ENCODE peak calls at places on chromosome X, in six cellular contexts. One of them, this sample, is unnamed.

GRCh38 chrX:54076903-54077302 is 32.6 kb upstream of the PHF8 start:
- DNase-seq in endothelial cell of umbilical vein: no peak
- DNase-seq in left lung: no peak
- DNase-seq in cardiac fibroblast: peak
- DNase-seq in neural progenitor cell: no peak
- DNase-seq in glutamatergic neuron: no peak
- DNase-seq in this sample: no peak

GRCh38 chrX:86148024-86148511 is at the start of gene DACH2:
- DNase-seq in endothelial cell of umbilical vein: peak
- DNase-seq in neural progenitor cell: peak
- DNase-seq in glutamatergic neuron: peak
- DNase-seq in cardiac fibroblast: peak
- DNase-seq in left lung: peak
- DNase-seq in this sample: peak

GRCh38 chrX:24110049-24110448 is 39.5 kb upstream of the ZFX start:
- DNase-seq in cardiac fibroblast: no peak
- DNase-seq in neural progenitor cell: no peak
- DNase-seq in glutamatergic neuron: no peak
- DNase-seq in left lung: no peak
- DNase-seq in endothelial cell of umbilical vein: no peak
- DNase-seq in this sample: no peak

GRCh38 chrX:40573763-40574162 is 7.0 kb upstream of the ATP6AP2 start:
- DNase-seq in left lung: no peak
- DNase-seq in neural progenitor cell: no peak
- DNase-seq in endothelial cell of umbilical vein: peak
- DNase-seq in glutamatergic neuron: peak
- DNase-seq in cardiac fibroblast: peak
- DNase-seq in this sample: peak

GRCh38 chrX:153984351-153985178 is 12.0 kb downstream of the TMEM187 start:
- DNase-seq in neural progenitor cell: no peak
- DNase-seq in left lung: no peak
- DNase-seq in glutamatergic neuron: no peak
- DNase-seq in endothelial cell of umbilical vein: no peak
- DNase-seq in cardiac fibroblast: no peak
- DNase-seq in this sample: no peak

GRCh38 chrX:50852524-50852923 is 38.5 kb upstream of the SHROOM4 start:
- DNase-seq in left lung: no peak
- DNase-seq in cardiac fibroblast: no peak
- DNase-seq in neural progenitor cell: no peak
- DNase-seq in endothelial cell of umbilical vein: no peak
- DNase-seq in glutamatergic neuron: no peak
- DNase-seq in this sample: no peak

GRCh38 chrX:33272986-33273385 is 61.6 kb upstream of the DMD start:
- DNase-seq in neural progenitor cell: no peak
- DNase-seq in endothelial cell of umbilical vein: no peak
- DNase-seq in left lung: no peak
- DNase-seq in cardiac fibroblast: no peak
- DNase-seq in glutamatergic neuron: no peak
- DNase-seq in this sample: no peak

GRCh38 chrX:18461431-18461830 is 36.0 kb downstream of the CDKL5 start:
- DNase-seq in endothelial cell of umbilical vein: peak
- DNase-seq in glutamatergic neuron: no peak
- DNase-seq in cardiac fibroblast: no peak
- DNase-seq in neural progenitor cell: no peak
- DNase-seq in left lung: no peak
- DNase-seq in this sample: no peak

GRCh38 chrX:102720237-102721168 is at the start of gene GPRASP3:
- DNase-seq in cardiac fibroblast: peak
- DNase-seq in endothelial cell of umbilical vein: peak
- DNase-seq in neural progenitor cell: peak
- DNase-seq in glutamatergic neuron: peak
- DNase-seq in left lung: peak
- DNase-seq in this sample: no peak

GRCh38 chrX:85111347-85111746 is 107.7 kb downstream of the APOOL start:
- DNase-seq in neural progenitor cell: no peak
- DNase-seq in endothelial cell of umbilical vein: peak
- DNase-seq in cardiac fibroblast: peak
- DNase-seq in left lung: no peak
- DNase-seq in glutamatergic neuron: no peak
- DNase-seq in this sample: no peak

GRCh38 chrX:44705817-44706551 is 137.8 kb upstream of the DUSP21 start:
- DNase-seq in glutamatergic neuron: no peak
- DNase-seq in neural progenitor cell: no peak
- DNase-seq in cardiac fibroblast: no peak
- DNase-seq in left lung: no peak
- DNase-seq in endothelial cell of umbilical vein: no peak
- DNase-seq in this sample: no peak

GRCh38 chrX:40006025-40007017 is 91.4 kb downstream of the BCOR start:
- DNase-seq in cardiac fibroblast: no peak
- DNase-seq in endothelial cell of umbilical vein: no peak
- DNase-seq in neural progenitor cell: peak
- DNase-seq in glutamatergic neuron: peak
- DNase-seq in left lung: peak
- DNase-seq in this sample: no peak

GRCh38 chrX:63511361-63511760 is 160.2 kb upstream of the SPIN4 start:
- DNase-seq in glutamatergic neuron: no peak
- DNase-seq in neural progenitor cell: no peak
- DNase-seq in endothelial cell of umbilical vein: no peak
- DNase-seq in left lung: no peak
- DNase-seq in cardiac fibroblast: no peak
- DNase-seq in this sample: no peak
- TF ChIP-seq CTCF in glutamatergic neuron: no peak
- TF ChIP-seq CTCF in neural progenitor cell: no peak
- TF ChIP-seq CTCF in endothelial cell of umbilical vein: no peak
- TF ChIP-seq CTCF in left lung: no peak
- TF ChIP-seq CTCF in cardiac fibroblast: no peak
- TF ChIP-seq CTCF in this sample: no peak

GRCh38 chrX:12685541-12685940 is 105.7 kb upstream of the PRPS2 start:
- DNase-seq in cardiac fibroblast: peak
- DNase-seq in glutamatergic neuron: no peak
- DNase-seq in left lung: no peak
- DNase-seq in neural progenitor cell: no peak
- DNase-seq in endothelial cell of umbilical vein: no peak
- DNase-seq in this sample: no peak
- TF ChIP-seq CTCF in cardiac fibroblast: no peak
- TF ChIP-seq CTCF in glutamatergic neuron: no peak
- TF ChIP-seq CTCF in left lung: no peak
- TF ChIP-seq CTCF in neural progenitor cell: no peak
- TF ChIP-seq CTCF in endothelial cell of umbilical vein: no peak
- TF ChIP-seq CTCF in this sample: no peak

GRCh38 chrX:41824551-41824950 is 98.8 kb downstream of the CASK start:
- DNase-seq in left lung: no peak
- DNase-seq in glutamatergic neuron: no peak
- DNase-seq in endothelial cell of umbilical vein: peak
- DNase-seq in neural progenitor cell: no peak
- DNase-seq in cardiac fibroblast: peak
- DNase-seq in this sample: no peak
- TF ChIP-seq CTCF in left lung: no peak
- TF ChIP-seq CTCF in glutamatergic neuron: no peak
- TF ChIP-seq CTCF in endothelial cell of umbilical vein: no peak
- TF ChIP-seq CTCF in neural progenitor cell: no peak
- TF ChIP-seq CTCF in cardiac fibroblast: no peak
- TF ChIP-seq CTCF in this sample: no peak

GRCh38 chrX:66008403-66008970 is 31.4 kb downstream of the VSIG4 start:
- DNase-seq in endothelial cell of umbilical vein: no peak
- DNase-seq in glutamatergic neuron: no peak
- DNase-seq in neural progenitor cell: no peak
- DNase-seq in left lung: no peak
- DNase-seq in cardiac fibroblast: no peak
- DNase-seq in this sample: no peak
- TF ChIP-seq CTCF in endothelial cell of umbilical vein: no peak
- TF ChIP-seq CTCF in glutamatergic neuron: no peak
- TF ChIP-seq CTCF in neural progenitor cell: no peak
- TF ChIP-seq CTCF in left lung: no peak
- TF ChIP-seq CTCF in cardiac fibroblast: no peak
- TF ChIP-seq CTCF in this sample: no peak

DNA sequence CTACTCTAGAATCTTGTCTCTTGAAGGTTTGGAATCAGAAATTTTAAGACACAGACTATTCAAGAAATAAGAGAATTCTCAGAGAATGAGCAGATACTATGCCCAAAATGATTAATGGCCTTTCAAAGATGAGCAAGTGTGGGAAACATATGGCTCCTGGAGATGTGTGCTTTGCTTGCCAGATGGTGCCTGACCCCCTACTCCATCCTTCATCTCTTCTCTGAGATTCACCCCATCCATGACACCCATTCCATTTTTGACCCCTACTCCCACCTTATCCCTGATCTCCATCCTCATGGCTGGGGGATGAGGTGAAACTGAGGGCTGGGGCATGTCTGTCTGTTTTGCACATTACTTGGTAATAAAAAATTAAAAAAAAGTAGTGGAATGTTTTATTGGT is 75.5 kb downstream of the GPC3 start:
- DNase-seq in glutamatergic neuron: no peak
- DNase-seq in endothelial cell of umbilical vein: no peak
- DNase-seq in cardiac fibroblast: no peak
- DNase-seq in neural progenitor cell: no peak
- DNase-seq in left lung: no peak
- DNase-seq in this sample: no peak
- TF ChIP-seq CTCF in glutamatergic neuron: no peak
- TF ChIP-seq CTCF in endothelial cell of umbilical vein: no peak
- TF ChIP-seq CTCF in cardiac fibroblast: no peak
- TF ChIP-seq CTCF in neural progenitor cell: no peak
- TF ChIP-seq CTCF in left lung: no peak
- TF ChIP-seq CTCF in this sample: no peak

GRCh38 chrX:30863969-30864368 is 25.1 kb downstream of the TAB3 start:
- DNase-seq in cardiac fibroblast: no peak
- DNase-seq in neural progenitor cell: no peak
- DNase-seq in glutamatergic neuron: peak
- DNase-seq in left lung: no peak
- DNase-seq in endothelial cell of umbilical vein: no peak
- DNase-seq in this sample: no peak

GRCh38 chrX:30870572-30870971 is 18.5 kb downstream of the TAB3 start:
- DNase-seq in left lung: no peak
- DNase-seq in endothelial cell of umbilical vein: no peak
- DNase-seq in cardiac fibroblast: no peak
- DNase-seq in glutamatergic neuron: no peak
- DNase-seq in neural progenitor cell: no peak
- DNase-seq in this sample: no peak

GRCh38 chrX:30865612-30866011 is 23.4 kb downstream of the TAB3 start:
- DNase-seq in endothelial cell of umbilical vein: no peak
- DNase-seq in cardiac fibroblast: no peak
- DNase-seq in neural progenitor cell: no peak
- DNase-seq in left lung: no peak
- DNase-seq in glutamatergic neuron: no peak
- DNase-seq in this sample: no peak

GRCh38 chrX:30864383-30864785 is 24.7 kb downstream of the TAB3 start:
- DNase-seq in left lung: no peak
- DNase-seq in cardiac fibroblast: no peak
- DNase-seq in neural progenitor cell: no peak
- DNase-seq in glutamatergic neuron: no peak
- DNase-seq in endothelial cell of umbilical vein: no peak
- DNase-seq in this sample: no peak

GRCh38 chrX:30865020-30865419 is 24.0 kb downstream of the TAB3 start:
- DNase-seq in endothelial cell of umbilical vein: no peak
- DNase-seq in glutamatergic neuron: no peak
- DNase-seq in neural progenitor cell: peak
- DNase-seq in cardiac fibroblast: peak
- DNase-seq in left lung: no peak
- DNase-seq in this sample: no peak
- TF ChIP-seq CTCF in endothelial cell of umbilical vein: no peak
- TF ChIP-seq CTCF in glutamatergic neuron: no peak
- TF ChIP-seq CTCF in neural progenitor cell: peak
- TF ChIP-seq CTCF in cardiac fibroblast: peak
- TF ChIP-seq CTCF in left lung: no peak
- TF ChIP-seq CTCF in this sample: peak

DNA sequence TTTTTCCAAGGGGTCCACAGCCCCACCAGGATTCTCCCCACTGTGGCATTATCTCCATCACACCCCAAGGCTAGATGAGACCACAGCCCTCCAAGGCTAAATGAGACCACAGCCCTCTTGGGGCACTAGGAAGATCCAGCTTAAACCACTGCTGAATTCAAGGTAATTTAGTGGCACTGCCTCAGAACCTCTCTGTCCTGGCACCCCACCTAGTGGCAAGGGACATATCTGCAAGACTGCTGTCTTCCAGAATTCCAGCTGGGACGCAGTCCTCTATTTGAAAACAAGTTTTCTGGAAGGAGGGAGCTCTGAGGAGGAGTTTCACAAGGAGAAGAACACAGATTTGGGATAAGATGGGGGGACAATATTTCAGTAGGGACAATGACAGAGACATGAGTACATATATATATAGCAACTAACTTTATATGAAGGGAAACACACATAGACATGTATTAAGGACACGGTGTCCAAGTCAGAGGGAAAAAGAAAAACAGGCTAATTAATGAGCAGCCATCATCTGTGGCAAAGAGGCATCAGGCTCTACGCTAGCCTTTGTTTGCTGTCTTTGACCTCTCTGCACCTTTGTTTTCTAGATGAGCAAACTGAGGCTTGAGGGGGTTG is 9.3 kb downstream of the CETN2 start:
- DNase-seq in endothelial cell of umbilical vein: peak
- DNase-seq in left lung: no peak
- DNase-seq in glutamatergic neuron: peak
- DNase-seq in cardiac fibroblast: peak
- DNase-seq in neural progenitor cell: peak
- DNase-seq in this sample: peak
- TF ChIP-seq CTCF in endothelial cell of umbilical vein: peak
- TF ChIP-seq CTCF in left lung: peak
- TF ChIP-seq CTCF in glutamatergic neuron: peak
- TF ChIP-seq CTCF in cardiac fibroblast: peak
- TF ChIP-seq CTCF in neural progenitor cell: peak
- TF ChIP-seq CTCF in this sample: peak

GRCh38 chrX:1599791-1600405 is 8.5 kb downstream of the AKAP17A start:
- DNase-seq in glutamatergic neuron: no peak
- DNase-seq in neural progenitor cell: no peak
- DNase-seq in endothelial cell of umbilical vein: no peak
- DNase-seq in left lung: peak
- DNase-seq in cardiac fibroblast: no peak
- DNase-seq in this sample: no peak
- TF ChIP-seq CTCF in glutamatergic neuron: no peak
- TF ChIP-seq CTCF in neural progenitor cell: no peak
- TF ChIP-seq CTCF in endothelial cell of umbilical vein: no peak
- TF ChIP-seq CTCF in left lung: no peak
- TF ChIP-seq CTCF in cardiac fibroblast: no peak
- TF ChIP-seq CTCF in this sample: no peak